ENCODE peak calls at places on chromosome 19, in six cellular contexts. One of them, this sample, is unnamed.

GRCh38 chr19:3108775-3109174 is 14.6 kb downstream of the GNA11 start:
- DNase-seq in Caco-2: peak; percentile 70
- DNase-seq in thyroid gland: peak; percentile 62
- DNase-seq in upper lobe of right lung: no peak
- DNase-seq in spleen: peak; percentile 87
- DNase-seq in omental fat pad: peak; percentile 52
- DNase-seq in this sample: peak; percentile 15

GRCh38 chr19:5090465-5090779 is 121.5 kb downstream of the KDM4B start:
- DNase-seq in thyroid gland: no peak
- DNase-seq in spleen: no peak
- DNase-seq in Caco-2: no peak
- DNase-seq in upper lobe of right lung: no peak
- DNase-seq in omental fat pad: no peak
- DNase-seq in this sample: no peak

GRCh38 chr19:8251025-8251472 is 41.9 kb downstream of the CERS4 start:
- DNase-seq in upper lobe of right lung: peak; percentile 92
- DNase-seq in thyroid gland: peak; percentile 99
- DNase-seq in omental fat pad: no peak
- DNase-seq in spleen: no peak
- DNase-seq in Caco-2: no peak
- DNase-seq in this sample: no peak

GRCh38 chr19:4086336-4086953 is 19.7 kb upstream of the ZBTB7A start:
- DNase-seq in Caco-2: peak; percentile 41
- DNase-seq in upper lobe of right lung: no peak
- DNase-seq in omental fat pad: no peak
- DNase-seq in spleen: peak; percentile 68
- DNase-seq in thyroid gland: no peak
- DNase-seq in this sample: no peak

GRCh38 chr19:48487944-48488343 is 18.8 kb downstream of the CYTH2 start:
- DNase-seq in upper lobe of right lung: peak; percentile 86
- DNase-seq in omental fat pad: peak; percentile 63
- DNase-seq in thyroid gland: peak; percentile 91
- DNase-seq in spleen: no peak
- DNase-seq in Caco-2: no peak
- DNase-seq in this sample: peak; percentile 87

GRCh38 chr19:10701955-10702307 is 692 bp downstream of the QTRT1 start:
- DNase-seq in thyroid gland: no peak
- DNase-seq in upper lobe of right lung: no peak
- DNase-seq in spleen: no peak
- DNase-seq in Caco-2: no peak
- DNase-seq in omental fat pad: no peak
- DNase-seq in this sample: no peak

GRCh38 chr19:15251749-15252397 is 19.6 kb upstream of the EPHX3 start:
- DNase-seq in upper lobe of right lung: no peak
- DNase-seq in Caco-2: peak; percentile 60
- DNase-seq in thyroid gland: peak; percentile 30
- DNase-seq in omental fat pad: peak; percentile 31
- DNase-seq in spleen: no peak
- DNase-seq in this sample: peak; percentile 94

GRCh38 chr19:7716762-7717161 is 14.8 kb upstream of the FCER2 start:
- DNase-seq in thyroid gland: no peak
- DNase-seq in omental fat pad: no peak
- DNase-seq in spleen: no peak
- DNase-seq in Caco-2: no peak
- DNase-seq in upper lobe of right lung: no peak
- DNase-seq in this sample: no peak

GRCh38 chr19:4909172-4909896 is at the start of gene UHRF1:
- DNase-seq in omental fat pad: no peak
- DNase-seq in thyroid gland: no peak
- DNase-seq in spleen: no peak
- DNase-seq in upper lobe of right lung: no peak
- DNase-seq in Caco-2: peak; percentile 71
- DNase-seq in this sample: peak; percentile 16

DNA sequence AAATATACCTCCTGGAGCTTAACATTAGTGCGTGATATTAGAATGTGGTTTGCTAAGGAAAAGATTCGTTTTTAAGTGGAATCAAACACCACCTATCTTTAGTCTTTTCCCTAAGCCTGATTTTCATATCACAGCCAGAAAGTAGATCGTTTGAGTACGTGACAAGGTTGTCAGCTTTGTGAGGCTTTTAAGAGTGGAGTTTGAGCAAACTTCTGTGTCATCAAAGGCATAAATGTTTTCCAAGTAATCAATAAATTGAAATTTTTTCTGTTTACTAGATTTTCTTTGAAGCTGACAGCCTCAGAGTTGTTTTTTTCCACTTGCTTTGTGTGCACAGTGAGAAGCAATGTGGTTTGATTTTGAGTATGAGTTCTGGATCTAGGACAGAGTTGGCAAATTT is 6.5 kb upstream of the ZNF331 start:
- DNase-seq in thyroid gland: no peak
- DNase-seq in Caco-2: no peak
- DNase-seq in upper lobe of right lung: no peak
- DNase-seq in spleen: no peak
- DNase-seq in omental fat pad: no peak
- DNase-seq in this sample: no peak
- TF ChIP-seq CTCF in thyroid gland: no peak
- TF ChIP-seq CTCF in Caco-2: no peak
- TF ChIP-seq CTCF in upper lobe of right lung: no peak
- TF ChIP-seq CTCF in spleen: no peak
- TF ChIP-seq CTCF in omental fat pad: no peak
- TF ChIP-seq CTCF in this sample: no peak

GRCh38 chr19:17848598-17849292 is 963 bp upstream of the JAK3 start:
- DNase-seq in spleen: no peak
- DNase-seq in upper lobe of right lung: no peak
- DNase-seq in Caco-2: no peak
- DNase-seq in thyroid gland: no peak
- DNase-seq in omental fat pad: no peak
- DNase-seq in this sample: no peak
- TF ChIP-seq CTCF in spleen: no peak
- TF ChIP-seq CTCF in upper lobe of right lung: no peak
- TF ChIP-seq CTCF in Caco-2: no peak
- TF ChIP-seq CTCF in thyroid gland: no peak
- TF ChIP-seq CTCF in omental fat pad: no peak
- TF ChIP-seq CTCF in this sample: no peak

DNA sequence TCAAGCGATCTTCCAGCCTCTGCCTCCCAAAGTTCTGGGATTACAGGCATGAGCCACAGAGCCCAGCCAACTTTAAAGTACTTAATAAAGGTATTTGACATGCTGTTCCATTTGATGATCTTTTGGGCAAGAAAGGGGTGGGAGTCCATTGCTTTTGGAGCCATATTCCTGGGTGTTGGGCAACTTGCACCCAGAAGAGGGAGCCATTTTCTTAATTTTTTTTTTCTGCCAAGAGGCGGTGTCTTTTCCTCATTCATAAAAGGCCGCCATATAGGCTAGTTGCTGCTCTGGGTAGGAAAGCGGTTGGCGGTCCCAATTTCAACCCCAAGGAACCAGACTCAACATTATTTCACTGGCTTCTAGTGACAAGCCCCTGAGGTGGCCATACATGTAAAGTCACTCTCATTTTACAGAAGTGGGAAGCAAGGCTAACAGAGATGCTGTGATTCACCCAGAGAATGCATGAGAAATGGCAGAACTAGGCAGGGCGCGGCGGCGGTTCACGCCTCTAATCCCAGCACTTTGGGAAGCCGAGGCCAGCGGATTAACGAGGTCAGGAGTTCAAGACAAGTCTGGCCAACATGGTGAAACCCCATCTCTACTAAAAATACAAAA is 139.6 kb downstream of the CACNA1A start:
- DNase-seq in thyroid gland: no peak
- DNase-seq in Caco-2: peak; percentile 14
- DNase-seq in omental fat pad: no peak
- DNase-seq in spleen: no peak
- DNase-seq in upper lobe of right lung: no peak
- DNase-seq in this sample: peak; percentile 19
- TF ChIP-seq CTCF in thyroid gland: no peak
- TF ChIP-seq CTCF in Caco-2: peak; percentile 42
- TF ChIP-seq CTCF in omental fat pad: no peak
- TF ChIP-seq CTCF in spleen: no peak
- TF ChIP-seq CTCF in upper lobe of right lung: no peak
- TF ChIP-seq CTCF in this sample: peak; percentile 87

GRCh38 chr19:38849746-38850230 is at the start of gene HNRNPL:
- DNase-seq in thyroid gland: no peak
- DNase-seq in Caco-2: no peak
- DNase-seq in upper lobe of right lung: peak; percentile 100
- DNase-seq in spleen: peak; percentile 99
- DNase-seq in omental fat pad: peak; percentile 94
- DNase-seq in this sample: no peak
- TF ChIP-seq CTCF in thyroid gland: peak; percentile 34
- TF ChIP-seq CTCF in Caco-2: peak; percentile 59
- TF ChIP-seq CTCF in upper lobe of right lung: peak; percentile 56
- TF ChIP-seq CTCF in spleen: peak; percentile 65
- TF ChIP-seq CTCF in omental fat pad: peak; percentile 40
- TF ChIP-seq CTCF in this sample: peak; percentile 85

GRCh38 chr19:49812997-49813861 is at the start of gene FUZ:
- DNase-seq in omental fat pad: peak; percentile 82
- DNase-seq in Caco-2: peak; percentile 85
- DNase-seq in spleen: peak; percentile 98
- DNase-seq in upper lobe of right lung: peak; percentile 97
- DNase-seq in thyroid gland: peak; percentile 96
- DNase-seq in this sample: peak; percentile 99
- TF ChIP-seq CTCF in omental fat pad: no peak
- TF ChIP-seq CTCF in Caco-2: no peak
- TF ChIP-seq CTCF in spleen: no peak
- TF ChIP-seq CTCF in upper lobe of right lung: peak; percentile 29
- TF ChIP-seq CTCF in thyroid gland: peak; percentile 31
- TF ChIP-seq CTCF in this sample: peak; percentile 58

DNA sequence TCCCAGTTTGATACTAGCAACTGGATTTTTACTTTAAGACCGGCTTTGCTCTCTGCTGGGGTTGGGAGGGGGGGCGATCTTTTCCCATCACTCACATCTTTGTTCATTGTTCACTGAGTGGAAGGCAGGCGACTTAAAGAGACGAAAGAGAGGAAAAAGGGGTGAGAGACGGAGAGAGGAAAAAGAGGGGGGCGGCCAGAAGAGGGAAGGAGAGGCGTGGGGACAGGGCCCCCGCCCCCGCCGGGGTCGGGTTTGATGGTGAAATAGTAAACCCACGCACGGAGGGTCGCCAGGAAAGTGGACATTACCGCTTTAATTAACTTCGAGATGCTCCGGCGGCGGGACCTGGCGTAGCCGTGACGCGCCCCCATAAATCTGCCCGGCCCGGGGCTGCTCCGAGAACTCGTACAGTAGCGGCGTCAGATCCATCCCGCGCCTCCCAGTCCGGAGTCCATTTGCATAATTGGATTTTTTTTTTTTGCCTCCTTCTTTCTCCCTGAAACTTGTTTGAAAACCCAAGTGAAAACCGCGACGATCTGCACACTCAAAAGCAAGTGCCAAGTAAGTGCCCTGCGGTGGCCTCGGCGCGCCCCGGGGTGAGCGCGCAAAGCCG is 144.0 kb upstream of the ZNF536 start:
- DNase-seq in upper lobe of right lung: no peak
- DNase-seq in spleen: no peak
- DNase-seq in thyroid gland: peak; percentile 10
- DNase-seq in omental fat pad: no peak
- DNase-seq in Caco-2: no peak
- DNase-seq in this sample: no peak
- TF ChIP-seq CTCF in upper lobe of right lung: no peak
- TF ChIP-seq CTCF in spleen: no peak
- TF ChIP-seq CTCF in thyroid gland: no peak
- TF ChIP-seq CTCF in omental fat pad: no peak
- TF ChIP-seq CTCF in Caco-2: no peak
- TF ChIP-seq CTCF in this sample: no peak

GRCh38 chr19:16435999-16436650 is 35.6 kb downstream of the EPS15L1 start:
- DNase-seq in thyroid gland: peak; percentile 41
- DNase-seq in omental fat pad: no peak
- DNase-seq in Caco-2: no peak
- DNase-seq in upper lobe of right lung: no peak
- DNase-seq in spleen: no peak
- DNase-seq in this sample: no peak

GRCh38 chr19:16433986-16434385 is 37.8 kb downstream of the EPS15L1 start:
- DNase-seq in Caco-2: no peak
- DNase-seq in spleen: no peak
- DNase-seq in upper lobe of right lung: no peak
- DNase-seq in omental fat pad: no peak
- DNase-seq in thyroid gland: no peak
- DNase-seq in this sample: no peak

GRCh38 chr19:16441661-16442071 is 30.1 kb downstream of the EPS15L1 start:
- DNase-seq in omental fat pad: no peak
- DNase-seq in upper lobe of right lung: no peak
- DNase-seq in thyroid gland: peak; percentile 37
- DNase-seq in Caco-2: peak; percentile 72
- DNase-seq in spleen: no peak
- DNase-seq in this sample: no peak

GRCh38 chr19:16435238-16435911 is 36.4 kb downstream of the EPS15L1 start:
- DNase-seq in omental fat pad: no peak
- DNase-seq in upper lobe of right lung: no peak
- DNase-seq in spleen: no peak
- DNase-seq in thyroid gland: peak; percentile 33
- DNase-seq in Caco-2: no peak
- DNase-seq in this sample: peak; percentile 96

DNA sequence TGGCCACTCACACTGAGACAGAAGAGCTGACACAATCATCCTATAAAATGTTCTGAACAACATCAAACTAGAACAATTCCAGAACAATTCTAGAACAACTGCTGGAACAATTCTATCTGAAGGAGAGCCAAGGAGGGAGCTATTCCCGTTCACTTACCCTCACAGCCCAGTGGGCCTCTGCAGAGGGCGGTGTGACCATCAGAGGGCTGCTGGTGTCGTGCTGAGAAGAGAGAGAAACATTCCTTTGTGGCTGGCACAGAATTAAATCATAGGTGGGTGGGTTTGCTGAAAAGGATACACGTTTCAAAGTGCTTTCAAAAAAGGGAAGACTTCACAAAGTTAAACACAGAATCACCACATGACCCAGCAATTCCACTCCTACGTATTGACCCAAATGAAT is 35.0 kb downstream of the EPS15L1 start:
- DNase-seq in thyroid gland: no peak
- DNase-seq in spleen: no peak
- DNase-seq in Caco-2: no peak
- DNase-seq in omental fat pad: no peak
- DNase-seq in upper lobe of right lung: no peak
- DNase-seq in this sample: no peak
- TF ChIP-seq CTCF in thyroid gland: no peak
- TF ChIP-seq CTCF in spleen: no peak
- TF ChIP-seq CTCF in Caco-2: no peak
- TF ChIP-seq CTCF in omental fat pad: no peak
- TF ChIP-seq CTCF in upper lobe of right lung: no peak
- TF ChIP-seq CTCF in this sample: no peak

DNA sequence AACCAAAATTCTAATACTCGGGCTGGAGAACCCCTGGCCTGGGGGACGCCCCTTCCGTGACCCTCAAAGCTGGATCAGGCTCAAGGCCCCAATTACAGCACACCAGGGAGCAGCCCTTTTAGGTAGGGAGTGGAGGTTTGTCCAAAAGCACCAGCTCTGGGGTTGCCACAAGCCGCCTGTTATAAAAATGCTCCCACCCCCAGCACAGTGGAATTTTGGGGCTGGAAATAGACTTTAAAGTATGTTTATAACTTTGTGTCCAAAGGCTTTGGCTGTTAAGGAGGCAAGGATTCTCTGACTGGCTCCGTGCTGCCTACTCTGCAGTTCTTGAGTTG is 564 bp upstream of the GMIP start:
- DNase-seq in spleen: no peak
- DNase-seq in Caco-2: no peak
- DNase-seq in omental fat pad: no peak
- DNase-seq in upper lobe of right lung: no peak
- DNase-seq in thyroid gland: no peak
- DNase-seq in this sample: no peak
- TF ChIP-seq CTCF in spleen: no peak
- TF ChIP-seq CTCF in Caco-2: peak; percentile 3
- TF ChIP-seq CTCF in omental fat pad: no peak
- TF ChIP-seq CTCF in upper lobe of right lung: no peak
- TF ChIP-seq CTCF in thyroid gland: no peak
- TF ChIP-seq CTCF in this sample: peak; percentile 72

This sample was measured in HFFc6.